ENCODE peak calls at places on chromosomes 4 and X, in nine cellular contexts. V, X, E, P, G, B, T, N and R are unnamed samples.
A peak's percentile ranks its signal among the peaks of the same experiment; 100 is the strongest.

GRCh38 chr4:48315728-48316630 is 25.4 kb upstream of the SLAIN2 start:
- DNase-seq in G (no peak), B (peak; percentile 3), P (peak; percentile 41), N (no peak), T (peak; percentile 63), E (peak; percentile 33), V (no peak), X (no peak), R (peak; percentile 34)

GRCh38 chr4:8695237-8696219 is 103.0 kb downstream of the CPZ start:
- DNase-seq in N (no peak), X (no peak), B (no peak), V (no peak), P (peak; percentile 3), G (no peak), T (no peak), E (no peak), R (no peak)

GRCh38 chrX:43702660-43703059 is 46.6 kb downstream of the MAOA start:
- DNase-seq in X (no peak), V (no peak), T (peak; percentile 50), B (no peak), E (no peak), G (no peak), N (no peak), P (no peak), R (no peak)

GRCh38 chr4:36235306-36235705 is 9.0 kb downstream of the ARAP2 start:
- DNase-seq in V (no peak), T (no peak), E (no peak), G (no peak), B (no peak), P (no peak), N (no peak), X (no peak), R (no peak)

GRCh38 chrX:153981771-153982533 is 9.4 kb downstream of the TMEM187 start:
- DNase-seq in B (peak; percentile 40), G (peak; percentile 21), X (no peak), V (no peak), E (peak; percentile 39), N (peak; percentile 53), P (no peak), T (no peak), R (peak; percentile 75)

GRCh38 chr4:160514126-160514525 is 1411.2 kb downstream of the RAPGEF2 start:
- DNase-seq in G (no peak), T (no peak), X (no peak), E (no peak), P (no peak), V (no peak), B (no peak), N (no peak), R (no peak)

GRCh38 chrX:65488496-65488895 is 46.1 kb downstream of the LAS1L start:
- DNase-seq in V (no peak), P (no peak), E (no peak), X (no peak), G (no peak), N (no peak), B (no peak), T (no peak), R (no peak)

GRCh38 chr4:41693629-41694028 is 54.9 kb downstream of the PHOX2B start:
- DNase-seq in G (no peak), N (no peak), P (peak; percentile 17), X (no peak), T (peak; percentile 44), B (no peak), E (no peak), V (no peak), R (no peak)

GRCh38 chrX:70352473-70352872 is 62.6 kb downstream of the KIF4A start:
- DNase-seq in G (no peak), N (no peak), X (no peak), V (no peak), P (no peak), E (no peak), T (no peak), B (no peak), R (no peak)